ENCODE peak calls at places on chromosomes 11 and 22, in nine cellular contexts. B is A549, E is body of pancreas, J is stomach, U is GM12892, O is H54, W is Peyer's patch, R is uterus, Z is HCT116. G is an unnamed sample.

GRCh38 chr11:75760710-75761493 is 7.7 kb upstream of the DGAT2 start:
- DNase-seq in R (no peak), O (no peak), B (no peak), W (no peak), E (no peak), J (no peak), U (no peak), Z (no peak), G (no peak)

GRCh38 chr11:74055938-74056337 is 47.1 kb upstream of the UCP3 start:
- DNase-seq in R (no peak), B (peak; percentile 25), U (no peak), E (no peak), J (no peak), Z (peak; percentile 4), W (no peak), O (peak; percentile 23), G (no peak)

GRCh38 chr11:86476109-86476861 is 101.6 kb downstream of the CCDC81 start:
- DNase-seq in J (no peak), U (no peak), E (no peak), B (no peak), R (peak; percentile 49), W (no peak), O (no peak), Z (no peak), G (no peak)

GRCh38 chr22:28607710-28608109 is 71.9 kb downstream of the TTC28 start:
- DNase-seq in E (no peak), J (no peak), Z (no peak), U (no peak), O (no peak), W (no peak), B (no peak), R (no peak), G (no peak)

GRCh38 chr11:110065189-110065588 is 28.0 kb upstream of the ZC3H12C start:
- DNase-seq in Z (no peak), B (no peak), U (no peak), W (no peak), R (no peak), O (no peak), J (no peak), E (no peak), G (no peak)

GRCh38 chr22:45008853-45009751 is 703 bp downstream of the PHF21B start:
- DNase-seq in Z (no peak), J (no peak), W (no peak), B (peak; percentile 14), O (no peak), E (no peak), R (no peak), U (no peak), G (peak; percentile 16)

GRCh38 chr22:42697542-42698013 is 23.1 kb downstream of the A4GALT start:
- DNase-seq in O (peak; percentile 85), W (no peak), U (no peak), Z (peak; percentile 49), R (peak; percentile 87), B (peak; percentile 59), J (peak; percentile 66), E (peak; percentile 83), G (no peak)

GRCh38 chr11:35393093-35393492 is 26.3 kb downstream of the SLC1A2 start:
- DNase-seq in Z (no peak), W (no peak), R (no peak), U (no peak), J (no peak), O (no peak), E (no peak), B (no peak), G (no peak)

GRCh38 chr22:45977003-45977395 is at the start of gene WNT7B:
- DNase-seq in B (peak; percentile 35), U (no peak), R (no peak), O (no peak), E (peak; percentile 47), J (no peak), Z (peak; percentile 33), W (no peak), G (peak; percentile 10)

GRCh38 chr11:44621140-44621681 is 55.7 kb downstream of the CD82 start:
- DNase-seq in B (peak; percentile 82), W (peak; percentile 55), J (peak; percentile 70), Z (peak; percentile 41), R (peak; percentile 72), O (peak; percentile 82), U (peak; percentile 72), E (peak; percentile 55), G (peak; percentile 86)

GRCh38 chr11:43920598-43921419 is 21.6 kb upstream of the C11orf96 start:
- DNase-seq in U (no peak), B (peak; percentile 95), R (peak; percentile 93), Z (peak; percentile 86), J (peak; percentile 46), E (peak; percentile 66), W (no peak), O (peak; percentile 94), G (no peak)

GRCh38 chr11:19101803-19102520 is 15.0 kb upstream of the ZDHHC13 start:
- DNase-seq in E (no peak), J (no peak), U (no peak), Z (no peak), B (no peak), O (no peak), W (no peak), R (no peak), G (no peak)

DNA sequence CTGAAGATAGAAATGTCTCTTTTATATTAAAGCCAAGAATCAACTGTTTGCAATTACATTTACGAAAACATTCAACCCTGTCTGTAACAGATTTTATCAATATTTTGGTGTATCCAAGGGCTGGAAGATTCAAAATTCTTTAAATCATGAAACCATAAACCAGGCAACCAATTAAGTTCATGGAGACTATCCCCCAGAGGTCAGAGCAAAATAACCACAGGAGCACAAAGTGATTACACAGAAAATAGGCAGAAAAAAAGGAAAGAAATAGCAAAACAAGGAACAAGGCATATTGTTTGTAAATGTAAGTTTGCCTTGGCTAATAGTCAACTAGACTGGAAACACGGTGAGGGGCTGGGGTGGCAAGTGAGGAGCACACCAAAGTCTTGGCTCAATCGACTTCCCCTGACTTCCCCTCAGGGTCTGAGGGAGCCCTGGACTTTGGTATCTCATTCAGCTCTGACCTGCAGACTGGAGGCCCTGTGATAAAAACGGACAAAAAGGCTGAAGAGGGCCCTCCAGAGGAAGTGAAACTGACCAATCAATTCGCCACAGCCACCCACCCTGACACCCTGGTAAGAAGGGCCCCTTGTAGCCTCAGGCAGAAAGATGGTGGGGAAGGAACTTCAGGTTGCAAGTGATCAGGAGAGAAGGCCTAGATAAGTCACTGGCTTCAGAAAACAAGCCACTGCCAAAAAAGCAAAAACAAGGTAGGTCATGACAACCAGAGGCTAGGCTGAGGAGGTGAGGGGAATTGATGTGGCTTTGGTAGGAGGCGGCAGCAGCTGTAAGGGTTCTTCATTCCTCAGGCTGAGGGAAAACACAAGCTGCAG is 1.9 kb downstream of the SIK3 start:
- DNase-seq in B (no peak), W (peak; percentile 69), E (no peak), R (no peak), O (no peak), Z (no peak), U (peak; percentile 53), J (no peak), G (peak; percentile 83)
- TF ChIP-seq POLR2A in B (no peak), W (no peak), E (no peak), R (no peak), O (no peak), Z (no peak), U (no peak), J (no peak), G (peak; percentile 4)

DNA sequence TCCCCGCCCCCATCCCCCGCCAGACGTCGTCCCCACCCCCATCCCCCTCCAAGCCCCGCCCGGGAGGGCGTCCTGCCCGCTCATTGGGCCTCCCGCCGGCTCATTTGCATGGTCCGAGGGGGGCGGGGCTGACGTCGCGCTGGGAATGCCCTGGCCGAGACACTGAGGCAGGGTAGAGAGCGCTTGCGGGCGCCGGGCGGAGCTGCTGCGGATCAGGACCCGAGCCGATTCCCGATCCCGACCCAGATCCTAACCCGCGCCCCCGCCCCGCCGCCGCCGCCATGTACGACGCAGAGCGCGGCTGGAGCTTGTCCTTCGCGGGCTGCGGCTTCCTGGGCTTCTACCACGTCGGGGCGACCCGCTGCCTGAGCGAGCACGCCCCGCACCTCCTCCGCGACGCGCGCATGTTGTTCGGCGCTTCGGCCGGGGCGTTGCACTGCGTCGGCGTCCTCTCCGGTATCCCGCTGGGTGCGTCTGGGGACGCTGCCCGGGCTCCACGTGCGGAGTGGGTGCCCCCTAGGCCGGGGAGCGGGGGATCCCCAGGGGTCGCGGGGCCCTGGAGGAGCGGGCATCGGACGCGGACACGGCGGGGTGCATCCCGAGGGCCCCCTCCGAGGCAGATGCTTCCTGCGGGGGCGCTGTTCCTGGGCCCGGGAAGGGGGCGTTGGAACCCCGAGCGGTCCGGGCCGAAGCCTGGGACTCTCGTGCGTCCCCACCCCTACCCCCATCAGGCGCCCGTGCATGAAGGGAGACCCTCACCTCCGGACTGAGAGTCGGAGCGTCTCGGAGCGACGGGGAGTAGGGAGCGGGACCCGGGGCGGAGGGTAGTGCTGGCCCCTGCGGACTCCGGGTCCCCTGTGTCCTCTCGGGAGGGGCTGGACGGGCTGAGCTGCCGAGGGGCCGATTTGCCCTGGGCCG is at the start of gene PNPLA3:
- DNase-seq in R (peak; percentile 86), Z (peak; percentile 57), E (peak; percentile 87), O (peak; percentile 66), U (peak; percentile 74), W (peak; percentile 74), B (peak; percentile 79), J (peak; percentile 90), G (peak; percentile 67)
- TF ChIP-seq POLR2A in R (peak; percentile 75), Z (peak; percentile 81), E (peak; percentile 36), O (peak; percentile 45), U (no peak), W (peak; percentile 56), B (peak; percentile 40), J (no peak), G (no peak)

GRCh38 chr11:66277475-66278391 is at the start of gene CNIH2:
- DNase-seq in R (no peak), J (peak; percentile 39), E (no peak), U (peak; percentile 74), W (peak; percentile 42), B (peak; percentile 56), Z (no peak), O (no peak), G (peak; percentile 61)
- TF ChIP-seq POLR2A in R (no peak), J (no peak), E (no peak), U (no peak), W (peak; percentile 18), B (no peak), Z (no peak), O (peak; percentile 7), G (peak; percentile 15)

GRCh38 chr11:57779275-57779674 is 17.7 kb downstream of the CTNND1 start:
- DNase-seq in R (no peak), B (peak; percentile 41), U (no peak), Z (no peak), O (no peak), W (no peak), J (peak; percentile 56), E (peak; percentile 73), G (no peak)

GRCh38 chr11:57777969-57778317 is 16.3 kb downstream of the CTNND1 start:
- DNase-seq in Z (no peak), U (no peak), E (peak; percentile 65), R (no peak), W (no peak), O (no peak), B (peak; percentile 41), J (peak; percentile 65), G (no peak)

GRCh38 chr11:57785072-57785471 is 23.5 kb downstream of the CTNND1 start:
- DNase-seq in Z (no peak), W (no peak), E (no peak), U (no peak), R (no peak), B (no peak), O (no peak), J (no peak), G (no peak)

GRCh38 chr11:57778318-57779037 is 16.9 kb downstream of the CTNND1 start:
- DNase-seq in B (peak; percentile 88), Z (peak; percentile 89), O (peak; percentile 67), U (no peak), J (peak; percentile 95), E (peak; percentile 94), R (peak; percentile 87), W (peak; percentile 45), G (no peak)

GRCh38 chr11:57781529-57781943 is 19.9 kb downstream of the CTNND1 start:
- DNase-seq in O (no peak), R (no peak), J (peak; percentile 88), B (no peak), Z (peak; percentile 93), E (peak; percentile 92), W (no peak), U (no peak), G (peak; percentile 27)
- TF ChIP-seq POLR2A in O (no peak), R (no peak), J (no peak), B (no peak), Z (no peak), E (peak; percentile 20), W (peak; percentile 33), U (no peak), G (no peak)